ENCODE peak calls at places on chromosomes 13 and 19, in ten cellular contexts. K, U, Y, J, Z, W, O, P, E and C are unnamed samples. For H3K36me3, the result is how much of the 10 kb centered on the place peaks cover.

GRCh38 chr19:3555653-3556422 is 1.5 kb downstream of the MFSD12 start:
- DNase-seq in U (no peak), K (no peak), Y (no peak), W (no peak), O (no peak), Z (no peak), P (no peak), E (no peak), J (no peak), C (no peak)

GRCh38 chr13:66509176-66509575 is 721.0 kb downstream of the PCDH9 start:
- DNase-seq in Z (no peak), E (no peak), W (no peak), O (no peak), K (no peak), P (no peak), Y (no peak), J (no peak), U (no peak), C (no peak)

GRCh38 chr13:79837741-79838450 is 356.9 kb downstream of the NDFIP2 start:
- DNase-seq in W (no peak), K (no peak), E (peak), Z (no peak), U (no peak), Y (no peak), O (no peak), J (no peak), P (no peak), C (peak)

GRCh38 chr19:13831560-13832056 is 36.4 kb downstream of the ZSWIM4 start:
- DNase-seq in J (no peak), Y (no peak), W (no peak), U (no peak), E (no peak), K (no peak), Z (no peak), P (no peak), O (no peak), C (no peak)

GRCh38 chr19:8489591-8490394 is 12.6 kb downstream of the PRAM1 start:
- DNase-seq in Z (no peak), O (no peak), P (no peak), K (no peak), J (peak), E (no peak), W (no peak), U (no peak), Y (no peak), C (no peak)

GRCh38 chr19:13856530-13856929 is 20.4 kb upstream of the NANOS3 start:
- DNase-seq in W (no peak), E (no peak), J (no peak), P (no peak), U (no peak), Z (no peak), Y (no peak), O (no peak), K (no peak), C (no peak)

GRCh38 chr19:55638864-55639359 is 1.9 kb upstream of the ZNF580 start:
- DNase-seq in P (peak), W (no peak), J (no peak), O (no peak), E (no peak), U (no peak), K (no peak), Y (no peak), Z (no peak), C (no peak)

GRCh38 chr19:50899549-50899948 is 11.6 kb downstream of the KLK4 start:
- DNase-seq in O (no peak), K (no peak), E (no peak), P (no peak), W (no peak), Y (no peak), Z (no peak), U (no peak), J (no peak), C (no peak)

GRCh38 chr13:41791056-41791455 is 169.9 kb downstream of the VWA8 start:
- DNase-seq in J (no peak), W (no peak), P (no peak), Y (no peak), K (no peak), U (no peak), O (no peak), Z (no peak), E (no peak), C (no peak)

GRCh38 chr13:27960362-27961226 is 8.5 kb downstream of the CDX2 start:
- DNase-seq in Z (peak), E (no peak), K (no peak), Y (no peak), J (peak), U (no peak), W (no peak), O (no peak), P (peak), C (no peak)

GRCh38 chr19:51724543-51724942 is 752 bp upstream of the HAS1 start:
- DNase-seq in K (no peak), O (peak), J (peak), Z (no peak), Y (no peak), P (no peak), E (no peak), U (no peak), W (no peak), C (no peak)

GRCh38 chr19:57803594-57804325 is 11.0 kb downstream of the ZNF552 start:
- DNase-seq in J (no peak), P (peak), O (no peak), Z (no peak), Y (no peak), E (peak), W (no peak), U (no peak), K (no peak), C (peak)

GRCh38 chr13:49354719-49355118 is 89.1 kb downstream of the CAB39L start:
- DNase-seq in J (no peak), K (no peak), Y (no peak), W (no peak), Z (no peak), O (no peak), E (no peak), P (no peak), U (no peak), C (no peak)

GRCh38 chr19:17385878-17386611 is 8.0 kb downstream of the CCDC194 start:
- DNase-seq in K (peak), O (peak), U (peak), W (no peak), J (peak), E (no peak), Y (no peak), P (peak), Z (peak), C (no peak)

GRCh38 chr13:80132741-80133601 is 208.0 kb downstream of the SPRY2 start:
- DNase-seq in U (peak), K (peak), W (no peak), O (peak), E (no peak), Z (peak), Y (no peak), J (no peak), P (peak), C (no peak)

GRCh38 chr13:32164622-32165268 is 133.2 kb downstream of the FRY start:
- DNase-seq in Z (no peak), U (no peak), E (no peak), J (no peak), Y (no peak), P (no peak), O (no peak), K (no peak), W (peak), C (no peak)

GRCh38 chr19:55688422-55689218 is 13.6 kb downstream of the EPN1 start:
- DNase-seq in K (no peak), W (no peak), Y (no peak), O (no peak), Z (no peak), E (no peak), U (no peak), J (peak), P (peak), C (no peak)

GRCh38 chr19:50281491-50281890 is 47.7 kb downstream of the KCNC3 start:
- DNase-seq in Y (no peak), W (no peak), P (no peak), K (no peak), U (no peak), E (no peak), O (no peak), Z (no peak), J (peak), C (no peak)

GRCh38 chr19:33399745-33400681 is 26.5 kb downstream of the CEBPG start:
- DNase-seq in Z (no peak), P (peak), W (no peak), U (no peak), J (peak), O (no peak), E (no peak), K (no peak), Y (no peak), C (no peak)

GRCh38 chr13:111646464-111646855 is 326.0 kb downstream of the TEX29 start:
- DNase-seq in Z (no peak), J (no peak), E (no peak), K (no peak), U (no peak), O (no peak), W (no peak), P (no peak), Y (no peak), C (no peak)

GRCh38 chr19:47697863-47698609 is 15.2 kb upstream of the EHD2 start:
- DNase-seq in Z (peak), J (peak), P (peak), E (no peak), O (peak), W (peak), U (peak), K (peak), Y (no peak), C (peak)

GRCh38 chr19:1261512-1261862 is 7.6 kb upstream of the CIRBP start:
- DNase-seq in Y (no peak), P (no peak), E (no peak), O (no peak), Z (peak), U (no peak), J (no peak), K (no peak), W (no peak), C (no peak)

GRCh38 chr13:39415403-39415802 is 187.6 kb downstream of the LHFPL6 start:
- DNase-seq in P (no peak), E (no peak), O (peak), Z (peak), W (no peak), K (peak), J (no peak), Y (no peak), U (peak), C (no peak)

GRCh38 chr19:55365922-55366321 is 2.9 kb upstream of the GARIN5B start:
- DNase-seq in O (no peak), J (peak), K (no peak), U (no peak), P (no peak), W (no peak), Y (no peak), Z (no peak), E (no peak), C (no peak)

GRCh38 chr19:40592170-40592569 is 9.0 kb upstream of the LTBP4 start:
- DNase-seq in U (no peak), J (no peak), W (no peak), Y (no peak), O (no peak), K (no peak), Z (no peak), E (no peak), P (no peak), C (no peak)

GRCh38 chr19:51970718-51971117 is 15.9 kb downstream of the ZNF350 start:
- DNase-seq in U (no peak), W (no peak), J (no peak), Y (no peak), P (no peak), E (no peak), Z (no peak), O (no peak), K (no peak), C (no peak)

GRCh38 chr19:55112781-55113569 is 4.5 kb downstream of the PPP1R12C start:
- DNase-seq in Y (no peak), U (no peak), K (peak), O (no peak), W (no peak), P (no peak), Z (no peak), E (no peak), J (peak), C (no peak)

GRCh38 chr13:107518292-107518691 is 697.0 kb downstream of the LIG4 start:
- DNase-seq in E (no peak), O (no peak), U (no peak), K (no peak), P (no peak), Z (no peak), J (no peak), Y (no peak), W (no peak), C (no peak)

GRCh38 chr13:40798380-40798779 is 9.0 kb downstream of the SLC25A15 start:
- DNase-seq in W (no peak), E (no peak), P (no peak), K (no peak), O (no peak), J (no peak), Y (no peak), U (no peak), Z (no peak), C (no peak)

GRCh38 chr19:17505218-17505617 is 6.2 kb upstream of the PGLS start:
- DNase-seq in O (no peak), U (no peak), J (no peak), E (no peak), Y (no peak), W (no peak), K (no peak), P (no peak), Z (no peak), C (no peak)

GRCh38 chr13:67650471-67650870 is 420.3 kb upstream of the PCDH9 start:
- DNase-seq in J (no peak), W (no peak), Z (no peak), K (no peak), U (no peak), Y (no peak), P (no peak), O (no peak), E (no peak), C (no peak)

GRCh38 chr19:1534972-1535371 is 11.1 kb downstream of the PLK5 start:
- DNase-seq in P (no peak), E (no peak), W (no peak), U (no peak), Y (no peak), Z (no peak), K (no peak), J (peak), O (no peak), C (no peak)

GRCh38 chr13:52776726-52777125 is 37.1 kb upstream of the CNMD start:
- DNase-seq in P (no peak), U (no peak), O (no peak), Y (no peak), K (no peak), W (no peak), E (no peak), Z (no peak), J (no peak), C (no peak)

GRCh38 chr19:17234911-17235617 is 9.0 kb downstream of the OCEL1 start:
- DNase-seq in K (peak), Y (no peak), E (no peak), W (no peak), U (peak), P (peak), O (peak), J (peak), Z (no peak), C (no peak)

GRCh38 chr13:39446865-39447264 is 156.1 kb downstream of the LHFPL6 start:
- DNase-seq in K (no peak), O (no peak), E (no peak), P (no peak), J (no peak), Y (no peak), W (no peak), U (no peak), Z (no peak), C (no peak)

GRCh38 chr19:35314031-35314430 is 15.0 kb upstream of the CD22 start:
- DNase-seq in Z (no peak), P (no peak), E (no peak), O (no peak), Y (no peak), J (no peak), W (no peak), U (no peak), K (no peak), C (no peak)

GRCh38 chr13:21620858-21621257 is 16.9 kb upstream of the MICU2 start:
- DNase-seq in J (no peak), W (no peak), U (no peak), E (no peak), P (no peak), Z (no peak), Y (no peak), O (no peak), K (no peak), C (no peak)

GRCh38 chr19:869245-870177 is 10.0 kb downstream of the CFD start:
- DNase-seq in J (peak), O (peak), U (peak), Z (peak), Y (no peak), W (no peak), K (peak), P (no peak), E (peak), C (no peak)

GRCh38 chr19:15231256-15231655 is 992 bp downstream of the EPHX3 start:
- DNase-seq in E (no peak), Y (no peak), O (no peak), P (no peak), W (no peak), U (no peak), J (no peak), K (no peak), Z (no peak), C (no peak)
- H3K4me3 ChIP-seq in E (no peak), Y (no peak), O (no peak), P (no peak), W (no peak), U (no peak), J (no peak), K (no peak), Z (no peak), C (no peak)

GRCh38 chr13:109275848-109276247 is 510.5 kb downstream of the IRS2 start:
- DNase-seq in W (no peak), U (no peak), P (no peak), K (no peak), J (no peak), Y (no peak), O (no peak), Z (no peak), E (no peak), C (no peak)
- TF ChIP-seq CTCF in W (no peak), U (no peak), P (no peak), K (no peak), J (no peak), Y (no peak), O (peak), Z (no peak), E (peak), C (peak)

GRCh38 chr19:10317857-10318462 is 2.1 kb upstream of the FDX2 start:
- DNase-seq in O (no peak), E (no peak), U (no peak), Z (no peak), W (no peak), Y (no peak), P (no peak), K (no peak), J (peak), C (no peak)

GRCh38 chr19:10317045-10317856 is 1.4 kb upstream of the FDX2 start:
- DNase-seq in Z (no peak), K (no peak), Y (no peak), P (no peak), E (no peak), U (no peak), O (no peak), W (no peak), J (peak), C (no peak)

GRCh38 chr19:10320602-10321416 is 5.0 kb upstream of the FDX2 start:
- DNase-seq in Z (no peak), Y (no peak), E (no peak), K (no peak), U (no peak), J (peak), O (no peak), P (no peak), W (no peak), C (no peak)

GRCh38 chr19:10316229-10317044 is 622 bp upstream of the FDX2 start:
- DNase-seq in J (no peak), O (no peak), E (no peak), U (no peak), P (no peak), W (no peak), Y (no peak), Z (no peak), K (no peak), C (no peak)

DNA sequence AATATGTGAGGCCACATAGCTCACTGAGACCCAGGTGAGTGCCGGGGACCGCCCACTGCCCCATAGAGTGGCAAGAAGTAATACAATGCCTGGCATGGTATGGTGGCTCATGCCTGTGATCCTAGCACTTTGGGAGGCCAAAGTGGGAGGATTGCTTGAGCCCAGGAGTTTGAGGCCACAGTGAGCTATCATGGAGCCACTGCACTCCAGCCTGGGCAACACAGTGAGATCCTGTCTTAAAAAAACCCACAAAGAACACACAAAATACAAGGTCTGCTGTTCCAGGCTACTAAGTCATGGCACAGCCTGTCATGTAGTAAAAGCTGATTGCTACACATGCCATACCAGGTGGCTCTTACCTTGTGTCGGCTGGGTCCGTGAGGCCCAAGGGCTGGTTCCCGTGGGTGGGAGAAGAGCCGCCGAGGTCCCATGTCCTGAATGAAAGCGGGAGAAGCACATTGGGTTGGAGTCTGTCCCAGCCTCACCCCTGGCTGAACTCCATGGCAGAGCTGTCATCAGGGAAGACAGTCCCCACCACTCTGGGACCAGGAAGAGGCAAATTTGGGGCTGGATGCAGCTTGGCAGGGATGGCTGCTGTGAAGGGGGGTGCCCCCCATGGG is 3.1 kb upstream of the FDX2 start:
- DNase-seq in U (no peak), O (no peak), Y (no peak), P (no peak), E (no peak), K (no peak), J (no peak), Z (no peak), W (no peak), C (no peak)
- H3K36me3 ChIP-seq in U (half or more), O (half or more), Y (under half), P (half or more), E (under half), K (under half), J (under half), Z (under half), W (under half), C (under half)

GRCh38 chr19:39416152-39416551 is 3.7 kb downstream of the PLEKHG2 start:
- DNase-seq in U (no peak), J (no peak), O (no peak), W (no peak), Y (no peak), E (no peak), Z (no peak), K (peak), P (no peak), C (no peak)

GRCh38 chr19:39413903-39414608 is 1.6 kb downstream of the PLEKHG2 start:
- DNase-seq in P (peak), Y (no peak), U (no peak), W (no peak), J (peak), E (no peak), K (peak), Z (no peak), O (no peak), C (no peak)

GRCh38 chr19:39413269-39413902 is 917 bp downstream of the PLEKHG2 start:
- DNase-seq in E (no peak), Y (no peak), O (no peak), Z (peak), J (peak), P (peak), K (peak), W (no peak), U (peak), C (no peak)

GRCh38 chr19:39416626-39417120 is 4.2 kb downstream of the PLEKHG2 start:
- DNase-seq in O (no peak), Y (no peak), J (peak), W (no peak), P (no peak), Z (no peak), E (no peak), U (no peak), K (peak), C (no peak)

GRCh38 chr19:39415111-39416046 is 2.9 kb downstream of the PLEKHG2 start:
- DNase-seq in Z (no peak), P (no peak), U (no peak), K (peak), E (no peak), Y (no peak), W (no peak), J (peak), O (no peak), C (no peak)
- H3K4me3 ChIP-seq in Z (no peak), P (no peak), U (peak), K (peak), E (peak), Y (no peak), W (peak), J (peak), O (peak), C (peak)

GRCh38 chr13:113736258-113736731 is 22.7 kb upstream of the TMEM255B start:
- DNase-seq in Z (no peak), W (no peak), E (no peak), O (no peak), K (no peak), U (no peak), P (peak), J (no peak), Y (no peak), C (no peak)

GRCh38 chr13:113734099-113734825 is 24.8 kb upstream of the TMEM255B start:
- DNase-seq in K (no peak), Z (no peak), E (no peak), U (no peak), O (no peak), Y (no peak), J (no peak), W (no peak), P (peak), C (no peak)

GRCh38 chr13:113734826-113735125 is 24.2 kb upstream of the TMEM255B start:
- DNase-seq in U (no peak), Y (no peak), K (no peak), W (no peak), Z (no peak), O (no peak), J (no peak), P (peak), E (no peak), C (no peak)

GRCh38 chr13:113735194-113735593 is 23.8 kb upstream of the TMEM255B start:
- DNase-seq in J (no peak), E (no peak), P (peak), Y (no peak), Z (no peak), O (no peak), W (no peak), K (no peak), U (no peak), C (no peak)

DNA sequence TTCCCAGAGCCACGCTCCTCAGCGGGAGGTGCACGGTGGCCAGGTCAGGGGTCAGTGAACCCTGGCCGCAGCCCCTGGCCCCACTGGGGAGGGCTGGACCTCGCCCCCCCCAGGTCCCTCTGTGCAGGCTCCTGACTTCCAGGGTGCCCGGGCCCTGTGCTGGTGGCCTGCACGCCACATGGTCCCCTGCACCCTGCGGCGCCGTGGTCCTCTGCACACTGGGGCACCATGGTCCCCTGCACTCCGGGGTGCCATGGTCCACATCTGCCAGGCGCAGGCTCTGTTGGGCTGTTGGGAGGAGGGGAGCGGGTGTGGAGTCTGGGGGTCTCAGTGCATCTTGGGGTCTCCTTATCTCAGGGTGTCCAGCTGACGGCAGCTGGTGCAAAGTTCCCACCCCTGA is 23.3 kb upstream of the TMEM255B start:
- DNase-seq in P (peak), W (no peak), Y (no peak), E (no peak), O (no peak), U (no peak), Z (no peak), J (no peak), K (no peak), C (no peak)
- TF ChIP-seq CTCF in P (no peak), W (no peak), Y (no peak), E (no peak), O (no peak), U (no peak), Z (no peak), J (no peak), K (no peak), C (no peak)